ENCODE peak calls at places on chromosomes 11 and 22, in nine cellular contexts. R is IMR-90, S is neural progenitor cell, C is coronary artery, G is pancreas, J is transverse colon, P is neuronal stem cell, Y is uterus, D is left ventricle myocardium inferior. F is an unnamed sample.

GRCh38 chr22:39405346-39406085 is 5.9 kb downstream of the TAB1 start:
- DNase-seq in R (peak), S (peak), C (no peak), G (no peak), J (no peak), P (no peak), Y (peak), D (no peak), F (no peak)

GRCh38 chr11:46308632-46309419 is 31.4 kb downstream of the CREB3L1 start:
- DNase-seq in R (peak), S (peak), C (no peak), G (no peak), J (peak), P (peak), Y (peak), D (peak), F (peak)

GRCh38 chr22:38735126-38735464 is 20.7 kb downstream of the SUN2 start:
- DNase-seq in R (no peak), S (no peak), C (no peak), G (no peak), J (no peak), P (no peak), Y (no peak), D (peak), F (peak)

GRCh38 chr22:24706050-24706449 is 68.5 kb downstream of the PIWIL3 start:
- DNase-seq in R (no peak), S (peak), C (no peak), G (no peak), J (no peak), P (no peak), Y (no peak), D (no peak), F (no peak)

GRCh38 chr11:16924462-16924825 is 89.8 kb downstream of the PLEKHA7 start:
- DNase-seq in R (no peak), S (no peak), C (no peak), G (no peak), J (no peak), P (no peak), Y (no peak), D (no peak), F (no peak)

GRCh38 chr11:75351541-75352416 is at the start of gene ARRB1:
- DNase-seq in R (no peak), S (peak), C (peak), G (peak), J (peak), P (peak), Y (peak), D (peak), F (peak)

GRCh38 chr11:77092382-77092781 is 10.3 kb upstream of the OMP start:
- DNase-seq in R (no peak), S (no peak), C (no peak), G (no peak), J (no peak), P (no peak), Y (no peak), D (peak), F (no peak)

GRCh38 chr11:130932086-130932712 is 15.9 kb upstream of the SNX19 start:
- DNase-seq in R (no peak), S (no peak), C (no peak), G (no peak), J (no peak), P (no peak), Y (no peak), D (no peak), F (no peak)

GRCh38 chr11:95699631-95700470 is 89.7 kb downstream of the FAM76B start:
- DNase-seq in R (peak), S (no peak), C (no peak), G (no peak), J (no peak), P (no peak), Y (no peak), D (no peak), F (no peak)

GRCh38 chr22:46087816-46088277 is 62.5 kb upstream of the PPARA start:
- DNase-seq in R (peak), S (peak), C (peak), G (peak), J (peak), P (no peak), Y (peak), D (peak), F (peak)

GRCh38 chr11:26626346-26626745 is 54.3 kb upstream of the MUC15 start:
- DNase-seq in R (no peak), S (no peak), C (no peak), G (no peak), J (no peak), P (no peak), Y (no peak), D (no peak), F (no peak)

GRCh38 chr11:85704967-85705366 is 19.0 kb upstream of the CCDC89 start:
- DNase-seq in R (no peak), S (no peak), C (no peak), G (no peak), J (no peak), P (no peak), Y (no peak), D (no peak), F (no peak)

GRCh38 chr11:83219095-83219494 is 25.6 kb downstream of the ANKRD42 start:
- DNase-seq in R (no peak), S (peak), C (no peak), G (no peak), J (no peak), P (no peak), Y (no peak), D (no peak), F (no peak)

GRCh38 chr11:86249307-86250098 is 5.0 kb downstream of the EED start:
- DNase-seq in R (no peak), S (no peak), C (no peak), G (no peak), J (no peak), P (no peak), Y (no peak), D (no peak), F (no peak)

GRCh38 chr22:48567213-48567975 is 1260.3 kb downstream of the BRD1 start:
- DNase-seq in R (no peak), S (no peak), C (no peak), G (no peak), J (no peak), P (no peak), Y (no peak), D (no peak), F (no peak)

GRCh38 chr11:79371152-79371551 is 69.7 kb downstream of the TENM4 start:
- DNase-seq in R (no peak), S (no peak), C (no peak), G (no peak), J (no peak), P (no peak), Y (no peak), D (no peak), F (no peak)

GRCh38 chr11:119635041-119635745 is 93.8 kb downstream of the NECTIN1 start:
- DNase-seq in R (no peak), S (no peak), C (no peak), G (no peak), J (no peak), P (no peak), Y (no peak), D (no peak), F (no peak)

GRCh38 chr22:33328789-33329296 is 270.7 kb upstream of the SYN3 start:
- DNase-seq in R (peak), S (no peak), C (no peak), G (no peak), J (no peak), P (no peak), Y (no peak), D (no peak), F (no peak)

GRCh38 chr22:39091136-39092081 is 5.6 kb upstream of the APOBEC3H start:
- DNase-seq in R (no peak), S (no peak), C (no peak), G (no peak), J (no peak), P (no peak), Y (no peak), D (no peak), F (no peak)

GRCh38 chr22:43303166-43303565 is 40.0 kb downstream of the SCUBE1 start:
- DNase-seq in R (no peak), S (no peak), C (no peak), G (no peak), J (no peak), P (no peak), Y (no peak), D (no peak), F (no peak)

GRCh38 chr11:74005721-74006517 is 3.0 kb downstream of the UCP3 start:
- DNase-seq in R (no peak), S (no peak), C (peak), G (no peak), J (no peak), P (no peak), Y (no peak), D (no peak), F (no peak)

GRCh38 chr11:46741600-46742484 is 22.8 kb downstream of the F2 start:
- DNase-seq in R (no peak), S (no peak), C (no peak), G (no peak), J (no peak), P (no peak), Y (no peak), D (no peak), F (no peak)

GRCh38 chr11:59761985-59762384 is 6.8 kb downstream of the STX3 start:
- DNase-seq in R (no peak), S (no peak), C (no peak), G (no peak), J (no peak), P (no peak), Y (no peak), D (no peak), F (no peak)

GRCh38 chr11:65870706-65871681 is 1.6 kb downstream of the EFEMP2 start:
- DNase-seq in R (no peak), S (no peak), C (no peak), G (no peak), J (no peak), P (no peak), Y (no peak), D (peak), F (no peak)

GRCh38 chr22:38397189-38398097 is 57.6 kb downstream of the KCNJ4 start:
- DNase-seq in R (no peak), S (peak), C (no peak), G (peak), J (peak), P (peak), Y (peak), D (peak), F (peak)

GRCh38 chr22:18122254-18122554 is 11.6 kb downstream of the TUBA8 start:
- DNase-seq in R (no peak), S (no peak), C (no peak), G (no peak), J (no peak), P (no peak), Y (no peak), D (no peak), F (no peak)

GRCh38 chr11:77672276-77672675 is 34.7 kb upstream of the CLNS1A start:
- DNase-seq in R (peak), S (no peak), C (no peak), G (no peak), J (peak), P (no peak), Y (peak), D (no peak), F (no peak)

GRCh38 chr11:127103586-127104388 is 103.2 kb upstream of the KIRREL3 start:
- DNase-seq in R (no peak), S (no peak), C (no peak), G (no peak), J (no peak), P (no peak), Y (no peak), D (no peak), F (no peak)

GRCh38 chr11:60905551-60906113 is 753 bp downstream of the PRPF19 start:
- DNase-seq in R (peak), S (no peak), C (no peak), G (no peak), J (no peak), P (no peak), Y (no peak), D (no peak), F (no peak)

GRCh38 chr11:119787074-119787461 is 58.1 kb upstream of the NECTIN1 start:
- DNase-seq in R (no peak), S (no peak), C (no peak), G (no peak), J (no peak), P (no peak), Y (no peak), D (no peak), F (no peak)

GRCh38 chr22:46031965-46032851 is 55.2 kb upstream of the WNT7B start:
- DNase-seq in R (no peak), S (no peak), C (peak), G (peak), J (no peak), P (no peak), Y (peak), D (peak), F (no peak)

GRCh38 chr11:45180888-45181594 is 34.6 kb downstream of the PRDM11 start:
- DNase-seq in R (peak), S (peak), C (peak), G (peak), J (peak), P (peak), Y (peak), D (peak), F (peak)

GRCh38 chr11:110069158-110069737 is 23.9 kb upstream of the ZC3H12C start:
- DNase-seq in R (peak), S (no peak), C (no peak), G (no peak), J (peak), P (no peak), Y (no peak), D (peak), F (no peak)

GRCh38 chr11:83895516-83895915 is 609.3 kb upstream of the CCDC90B start:
- DNase-seq in R (no peak), S (peak), C (no peak), G (no peak), J (no peak), P (peak), Y (no peak), D (no peak), F (no peak)

GRCh38 chr22:49483946-49484345 is 343.7 kb downstream of the BRD1 start:
- DNase-seq in R (no peak), S (no peak), C (peak), G (no peak), J (no peak), P (no peak), Y (no peak), D (no peak), F (no peak)

GRCh38 chr11:7654094-7654742 is 19.1 kb downstream of the CYB5R2 start:
- DNase-seq in R (no peak), S (no peak), C (no peak), G (peak), J (no peak), P (no peak), Y (no peak), D (no peak), F (no peak)

GRCh38 chr11:18492888-18493287 is 33.9 kb downstream of the TSG101 start:
- DNase-seq in R (no peak), S (no peak), C (no peak), G (no peak), J (no peak), P (no peak), Y (no peak), D (no peak), F (no peak)
- H3K4me3 ChIP-seq in R (no peak), S (no peak), C (no peak), G (no peak), J (no peak), P (no peak), Y (no peak), D (no peak), F (no peak)

GRCh38 chr11:71507102-71507501 is 20.0 kb upstream of the KRTAP5-7 start:
- DNase-seq in R (no peak), S (no peak), C (no peak), G (no peak), J (no peak), P (no peak), Y (no peak), D (no peak), F (peak)
- H3K27ac ChIP-seq in R (no peak), S (no peak), C (no peak), G (no peak), J (no peak), P (no peak), Y (no peak), D (no peak), F (no peak)

DNA sequence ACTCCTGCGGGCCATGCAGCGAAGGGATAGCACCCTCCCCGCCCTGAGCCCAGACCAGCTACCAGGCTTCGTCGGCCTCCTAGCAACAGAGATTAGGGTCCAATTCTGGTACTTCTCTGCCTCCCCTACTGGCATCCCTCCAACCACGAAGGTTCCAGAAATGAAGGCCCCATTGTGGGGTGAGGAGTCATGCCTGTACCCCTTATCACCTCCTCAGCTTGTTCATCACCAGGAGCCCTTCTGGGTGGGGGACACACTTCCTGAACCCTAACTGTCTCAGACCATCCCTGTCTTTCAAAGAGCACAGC is 1.8 kb downstream of the PHLDA2 start:
- DNase-seq in R (no peak), S (no peak), C (no peak), G (no peak), J (no peak), P (no peak), Y (no peak), D (no peak), F (no peak)
- H3K4me3 ChIP-seq in R (peak), S (no peak), C (peak), G (no peak), J (no peak), P (no peak), Y (no peak), D (no peak), F (no peak)

DNA sequence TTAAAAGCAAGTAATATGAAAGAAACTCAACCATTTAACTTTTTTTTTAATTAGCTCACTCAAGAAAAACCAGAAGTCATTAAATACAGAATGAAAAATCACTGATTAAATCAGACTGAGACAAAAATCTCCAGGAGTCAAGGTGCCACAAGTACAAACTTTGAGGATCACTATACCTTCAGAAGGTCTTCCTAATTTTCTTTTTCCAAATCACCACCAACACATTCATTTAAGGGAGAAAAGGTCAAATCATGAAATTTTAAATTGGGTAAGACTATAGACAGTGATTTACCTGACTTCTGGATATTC is 32.3 kb downstream of the PITPNB start:
- DNase-seq in R (no peak), S (no peak), C (no peak), G (no peak), J (no peak), P (no peak), Y (no peak), D (no peak), F (no peak)
- H3K27ac ChIP-seq in R (peak), S (no peak), C (peak), G (no peak), J (peak), P (no peak), Y (peak), D (peak), F (no peak)

DNA sequence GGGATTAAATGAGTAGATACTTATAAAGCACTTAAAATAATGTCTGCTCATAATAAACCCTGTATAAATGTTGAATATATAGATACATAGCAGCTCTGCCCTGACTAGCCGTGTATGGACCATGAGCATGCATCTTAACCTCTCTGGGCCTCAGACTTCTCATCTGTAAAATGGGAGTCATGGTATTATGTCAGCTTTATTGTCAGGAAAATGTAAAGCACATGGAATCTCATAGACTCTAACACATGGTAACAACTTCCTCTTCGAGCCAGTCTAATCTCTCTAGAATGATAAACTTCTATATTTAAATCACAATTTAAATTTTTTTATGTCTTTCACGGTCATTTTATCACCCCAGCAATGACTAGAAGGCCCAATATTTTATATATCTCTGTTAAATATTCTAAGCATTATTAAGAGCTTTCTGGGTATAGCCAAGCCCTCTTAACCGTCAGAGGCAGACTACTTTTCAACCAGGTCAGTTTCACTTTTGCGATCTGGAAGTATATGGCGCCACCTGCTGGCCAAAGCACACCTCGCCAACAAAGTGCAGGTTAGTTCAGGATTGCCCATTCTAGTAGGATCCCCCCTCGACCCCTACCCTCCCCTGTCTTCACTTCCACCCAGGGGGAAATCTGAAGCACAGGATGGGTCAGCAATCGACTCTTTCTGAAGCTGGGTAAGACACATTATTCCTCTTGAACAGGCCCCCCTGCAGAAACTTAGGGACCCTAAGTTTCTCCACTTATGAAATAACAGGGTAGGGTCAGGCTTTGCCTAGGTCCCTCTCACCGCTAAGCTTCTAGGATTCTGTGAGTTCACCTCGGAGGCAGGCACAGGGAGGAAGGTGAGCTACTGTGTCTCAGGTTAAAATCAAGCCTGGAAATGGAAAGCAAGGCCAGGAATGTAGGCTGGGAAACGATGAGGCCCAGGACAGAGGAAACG is 36.0 kb downstream of the KCNJ1 start:
- DNase-seq in R (peak), S (peak), C (peak), G (peak), J (peak), P (peak), Y (peak), D (peak), F (peak)
- H3K4me3 ChIP-seq in R (no peak), S (no peak), C (peak), G (no peak), J (no peak), P (no peak), Y (no peak), D (peak), F (peak)

GRCh38 chr22:41407433-41407832 is 25.7 kb downstream of the TEF start:
- DNase-seq in R (no peak), S (no peak), C (no peak), G (no peak), J (no peak), P (no peak), Y (no peak), D (no peak), F (no peak)
- H3K27ac ChIP-seq in R (no peak), S (no peak), C (no peak), G (no peak), J (no peak), P (no peak), Y (no peak), D (no peak), F (no peak)

GRCh38 chr22:35401863-35402262 is 1.9 kb downstream of the MCM5 start:
- DNase-seq in R (no peak), S (no peak), C (no peak), G (no peak), J (no peak), P (no peak), Y (no peak), D (no peak), F (no peak)
- H3K4me3 ChIP-seq in R (no peak), S (peak), C (no peak), G (no peak), J (no peak), P (no peak), Y (no peak), D (no peak), F (no peak)